ENCODE peak calls at places on chromosomes 5 and 9, in nine cellular contexts. E is C1 segment of cervical spinal cord, M is ureter, J is activated B cell treated with CpG ODN at 0.5 μM for 24 hours, S is SK-N-DZ, D is dorsolateral prefrontal cortex, W is neuronal stem cell, B is neural crest cell, P is mammary epithelial cell. Y is an unnamed sample.

GRCh38 chr5:1320436-1321344 is 24.2 kb downstream of the CLPTM1L start:
- DNase-seq in B (no peak), S (no peak), W (no peak), M (no peak), E (no peak), P (no peak), D (no peak), J (no peak), Y (no peak)

GRCh38 chr9:116572095-116572748 is 114.9 kb upstream of the TRIM32 start:
- DNase-seq in J (no peak), E (peak), P (peak), M (peak), B (peak), S (peak), D (peak), W (peak), Y (peak)

GRCh38 chr9:137666950-137667670 is 48.3 kb downstream of the EHMT1 start:
- DNase-seq in W (peak), J (no peak), S (no peak), P (no peak), E (peak), D (peak), M (no peak), B (peak), Y (no peak)

GRCh38 chr5:122356868-122357267 is 44.8 kb downstream of the SNCAIP start:
- DNase-seq in E (no peak), B (no peak), P (no peak), S (no peak), D (no peak), M (no peak), W (no peak), J (no peak), Y (no peak)

GRCh38 chr5:52861368-52861767 is 73.7 kb downstream of the ITGA1 start:
- DNase-seq in B (no peak), E (no peak), M (no peak), D (no peak), W (no peak), P (peak), S (no peak), J (no peak), Y (no peak)

GRCh38 chr9:88270398-88270797 is 117.8 kb upstream of the SPIN1 start:
- DNase-seq in B (no peak), W (no peak), S (no peak), J (no peak), E (no peak), D (no peak), P (no peak), M (no peak), Y (no peak)

GRCh38 chr5:72379936-72380335 is 59.8 kb downstream of the PTCD2 start:
- DNase-seq in S (no peak), P (peak), D (no peak), W (no peak), E (no peak), J (no peak), M (no peak), B (no peak), Y (no peak)

GRCh38 chr9:97615439-97616072 is 17.6 kb downstream of the TSTD2 start:
- DNase-seq in S (peak), D (peak), W (peak), M (peak), B (peak), P (peak), E (peak), J (no peak), Y (peak)

GRCh38 chr9:35960029-35960655 is 2.2 kb upstream of the OR2S2 start:
- DNase-seq in E (no peak), W (no peak), S (no peak), D (peak), J (no peak), P (no peak), M (no peak), B (no peak), Y (peak)

GRCh38 chr9:6873862-6874261 is 116.1 kb downstream of the KDM4C start:
- DNase-seq in D (no peak), W (no peak), M (no peak), B (no peak), P (no peak), E (no peak), J (no peak), S (no peak), Y (peak)

GRCh38 chr5:72110401-72111013 is 3.2 kb downstream of the MAP1B start:
- DNase-seq in W (no peak), P (no peak), M (no peak), D (peak), E (peak), B (no peak), J (no peak), S (peak), Y (no peak)

GRCh38 chr9:76619645-76620044 is 144.6 kb upstream of the PCA3 start:
- DNase-seq in S (no peak), M (no peak), E (no peak), B (no peak), W (no peak), J (no peak), D (no peak), P (no peak), Y (no peak)

GRCh38 chr5:43033845-43034590 is 6.1 kb downstream of the ANXA2R start:
- DNase-seq in J (no peak), B (no peak), S (no peak), E (no peak), D (no peak), P (no peak), M (no peak), W (no peak), Y (peak)

GRCh38 chr5:16568875-16569580 is 47.8 kb downstream of the RETREG1 start:
- DNase-seq in S (peak), J (no peak), M (no peak), P (peak), B (no peak), W (no peak), E (peak), D (peak), Y (peak)

GRCh38 chr5:178116406-178116885 is 3.1 kb downstream of the N4BP3 start:
- DNase-seq in E (no peak), D (no peak), J (peak), B (peak), W (no peak), S (no peak), P (no peak), M (no peak), Y (no peak)

GRCh38 chr9:75086443-75087278 is 1.3 kb downstream of the NMRK1 start:
- DNase-seq in P (no peak), J (no peak), W (no peak), M (no peak), S (no peak), B (no peak), D (no peak), E (no peak), Y (no peak)

GRCh38 chr9:7186175-7186574 is 428.4 kb downstream of the KDM4C start:
- DNase-seq in E (no peak), W (no peak), S (no peak), J (no peak), P (peak), D (no peak), B (no peak), M (no peak), Y (no peak)

GRCh38 chr5:10354048-10354872 is 765 bp downstream of the MARCHF6 start:
- DNase-seq in P (peak), J (no peak), M (no peak), W (peak), B (peak), S (peak), D (no peak), E (no peak), Y (peak)

GRCh38 chr5:1734908-1735289 is 64.7 kb downstream of the MRPL36 start:
- DNase-seq in P (no peak), B (no peak), E (no peak), W (no peak), S (no peak), J (no peak), D (no peak), M (peak), Y (no peak)

GRCh38 chr9:125428515-125429467 is 167.2 kb downstream of the GAPVD1 start:
- DNase-seq in M (no peak), S (peak), J (no peak), B (no peak), P (no peak), D (no peak), W (no peak), E (no peak), Y (no peak)

GRCh38 chr9:77883846-77884771 is 147.5 kb downstream of the GNAQ start:
- DNase-seq in B (no peak), W (no peak), E (no peak), M (no peak), S (no peak), D (peak), P (peak), J (no peak), Y (peak)

GRCh38 chr9:20111173-20111843 is 322.5 kb upstream of the SLC24A2 start:
- DNase-seq in M (no peak), W (no peak), B (no peak), J (no peak), P (no peak), D (no peak), E (no peak), S (no peak), Y (no peak)

GRCh38 chr9:114276908-114277821 is 45.7 kb upstream of the ORM1 start:
- DNase-seq in J (no peak), D (no peak), M (no peak), E (no peak), B (no peak), S (no peak), P (peak), W (no peak), Y (peak)

GRCh38 chr5:151670953-151671636 is 15.6 kb downstream of the SPARC start:
- DNase-seq in D (peak), S (no peak), E (no peak), B (no peak), W (no peak), J (no peak), P (peak), M (no peak), Y (no peak)

GRCh38 chr5:56319281-56320242 is 86.4 kb upstream of the ANKRD55 start:
- DNase-seq in B (no peak), P (peak), W (no peak), J (no peak), M (no peak), E (no peak), D (no peak), S (no peak), Y (peak)

GRCh38 chr9:130140701-130141100 is 31.5 kb upstream of the NCS1 start:
- DNase-seq in E (no peak), S (no peak), W (no peak), P (no peak), D (peak), J (no peak), M (no peak), B (no peak), Y (no peak)

GRCh38 chr5:14714706-14715105 is 50.2 kb downstream of the OTULIN start:
- DNase-seq in B (no peak), D (no peak), W (no peak), M (no peak), J (no peak), S (no peak), P (no peak), E (no peak), Y (no peak)

GRCh38 chr5:11372191-11372590 is 532.1 kb downstream of the CTNND2 start:
- DNase-seq in M (no peak), E (no peak), W (no peak), S (no peak), P (no peak), D (no peak), J (no peak), B (no peak), Y (no peak)

GRCh38 chr9:115630126-115630840 is 512.3 kb upstream of the TNC start:
- DNase-seq in S (no peak), M (no peak), P (no peak), D (no peak), B (no peak), J (no peak), W (peak), E (no peak), Y (no peak)

GRCh38 chr5:134135091-134135655 is 20.7 kb downstream of the TCF7 start:
- DNase-seq in W (no peak), P (no peak), S (no peak), J (peak), B (no peak), D (no peak), E (no peak), M (no peak), Y (no peak)

GRCh38 chr9:85431396-85432102 is 310.2 kb downstream of the AGTPBP1 start:
- DNase-seq in D (no peak), P (peak), S (no peak), E (no peak), M (no peak), J (no peak), B (no peak), W (no peak), Y (peak)

GRCh38 chr9:121841771-121842611 is 190.6 kb downstream of the DAB2IP start:
- DNase-seq in P (no peak), W (no peak), S (no peak), J (no peak), B (no peak), M (peak), E (no peak), D (no peak), Y (no peak)

GRCh38 chr9:101778332-101778731 is 39.9 kb upstream of the GRIN3A start:
- DNase-seq in E (no peak), B (no peak), D (no peak), P (no peak), J (no peak), W (no peak), M (no peak), S (no peak), Y (no peak)

GRCh38 chr9:106482733-106483132 is 380.2 kb upstream of the ZNF462 start:
- DNase-seq in E (no peak), B (no peak), D (no peak), W (no peak), J (no peak), S (no peak), P (peak), M (no peak), Y (peak)

GRCh38 chr9:133729646-133730281 is 8.4 kb downstream of the SARDH start:
- DNase-seq in J (no peak), W (no peak), S (no peak), E (no peak), D (no peak), P (no peak), M (peak), B (no peak), Y (no peak)

GRCh38 chr5:179304466-179304865 is 40.8 kb downstream of the ADAMTS2 start:
- DNase-seq in J (no peak), D (no peak), P (no peak), M (no peak), S (no peak), E (no peak), W (no peak), B (no peak), Y (peak)

GRCh38 chr5:169746147-169746694 is 109.1 kb downstream of the DOCK2 start:
- DNase-seq in J (no peak), S (no peak), D (no peak), B (no peak), W (no peak), M (no peak), E (no peak), P (no peak), Y (no peak)

GRCh38 chr5:81856948-81857928 is 106.3 kb upstream of the SSBP2 start:
- DNase-seq in J (no peak), E (peak), M (peak), S (no peak), B (no peak), W (no peak), D (peak), P (peak), Y (peak)

GRCh38 chr5:61132559-61132958 is 29.7 kb downstream of the SMIM15 start:
- DNase-seq in M (no peak), D (no peak), J (no peak), S (no peak), P (no peak), B (no peak), W (no peak), E (no peak), Y (peak)